ENCODE peak calls at places on chromosomes 7 and 10, in five cellular contexts. One of them, this sample, is unnamed.

GRCh38 chr7:36747251-36747968 is 23.1 kb upstream of the AOAH start:
- DNase-seq in HepG2: no peak
- DNase-seq in GM12878: no peak
- DNase-seq in K562: no peak
- DNase-seq in A549: no peak
- DNase-seq in this sample: no peak

GRCh38 chr10:27481486-27481885 is 22.6 kb upstream of the RAB18 start:
- DNase-seq in K562: no peak
- DNase-seq in A549: no peak
- DNase-seq in HepG2: no peak
- DNase-seq in GM12878: no peak
- DNase-seq in this sample: no peak

GRCh38 chr7:50940621-50941020 is 157.9 kb upstream of the GRB10 start:
- DNase-seq in K562: no peak
- DNase-seq in GM12878: no peak
- DNase-seq in A549: no peak
- DNase-seq in HepG2: no peak
- DNase-seq in this sample: no peak

GRCh38 chr10:73814896-73815718 is 3.7 kb upstream of the NDST2 start:
- DNase-seq in K562: peak
- DNase-seq in A549: peak
- DNase-seq in GM12878: no peak
- DNase-seq in HepG2: no peak
- DNase-seq in this sample: peak

GRCh38 chr10:69801094-69801433 is 642 bp upstream of the COL13A1 start:
- DNase-seq in K562: peak
- DNase-seq in GM12878: no peak
- DNase-seq in A549: peak
- DNase-seq in HepG2: peak
- DNase-seq in this sample: peak

GRCh38 chr10:121788115-121788514 is 139.7 kb downstream of the ATE1 start:
- DNase-seq in K562: no peak
- DNase-seq in A549: no peak
- DNase-seq in HepG2: no peak
- DNase-seq in GM12878: no peak
- DNase-seq in this sample: no peak

GRCh38 chr7:975702-976473 is 539 bp upstream of the COX19 start:
- DNase-seq in A549: no peak
- DNase-seq in HepG2: no peak
- DNase-seq in GM12878: no peak
- DNase-seq in K562: no peak
- DNase-seq in this sample: no peak

GRCh38 chr7:127809285-127809702 is 157.3 kb downstream of the SND1 start:
- DNase-seq in A549: no peak
- DNase-seq in HepG2: no peak
- DNase-seq in GM12878: no peak
- DNase-seq in K562: no peak
- DNase-seq in this sample: no peak

GRCh38 chr7:30327813-30328212 is 43.4 kb downstream of the ZNRF2 start:
- DNase-seq in HepG2: no peak
- DNase-seq in GM12878: no peak
- DNase-seq in K562: no peak
- DNase-seq in A549: no peak
- DNase-seq in this sample: no peak

GRCh38 chr7:46129831-46130230 is 208.8 kb upstream of the IGFBP3 start:
- DNase-seq in K562: no peak
- DNase-seq in A549: no peak
- DNase-seq in GM12878: no peak
- DNase-seq in HepG2: peak
- DNase-seq in this sample: peak

GRCh38 chr10:72654720-72655119 is 28.8 kb upstream of the MICU1 start:
- DNase-seq in K562: no peak
- DNase-seq in A549: no peak
- DNase-seq in HepG2: no peak
- DNase-seq in GM12878: no peak
- DNase-seq in this sample: no peak

GRCh38 chr10:51960494-51960895 is 261.1 kb upstream of the CSTF2T start:
- DNase-seq in GM12878: no peak
- DNase-seq in A549: peak
- DNase-seq in K562: peak
- DNase-seq in HepG2: peak
- DNase-seq in this sample: peak

GRCh38 chr10:102452672-102453340 is 1.5 kb upstream of the C10orf95 start:
- DNase-seq in GM12878: no peak
- DNase-seq in K562: peak
- DNase-seq in A549: peak
- DNase-seq in HepG2: no peak
- DNase-seq in this sample: no peak

GRCh38 chr10:79202188-79203013 is 133.6 kb downstream of the ZMIZ1 start:
- DNase-seq in A549: peak
- DNase-seq in GM12878: no peak
- DNase-seq in HepG2: peak
- DNase-seq in K562: peak
- DNase-seq in this sample: peak

GRCh38 chr7:82605247-82605864 is 161.8 kb upstream of the CACNA2D1 start:
- DNase-seq in HepG2: peak
- DNase-seq in K562: peak
- DNase-seq in A549: peak
- DNase-seq in GM12878: no peak
- DNase-seq in this sample: peak

GRCh38 chr10:2968401-2968800 is 98.9 kb upstream of the PFKP start:
- DNase-seq in K562: no peak
- DNase-seq in GM12878: no peak
- DNase-seq in A549: no peak
- DNase-seq in HepG2: no peak
- DNase-seq in this sample: no peak

DNA sequence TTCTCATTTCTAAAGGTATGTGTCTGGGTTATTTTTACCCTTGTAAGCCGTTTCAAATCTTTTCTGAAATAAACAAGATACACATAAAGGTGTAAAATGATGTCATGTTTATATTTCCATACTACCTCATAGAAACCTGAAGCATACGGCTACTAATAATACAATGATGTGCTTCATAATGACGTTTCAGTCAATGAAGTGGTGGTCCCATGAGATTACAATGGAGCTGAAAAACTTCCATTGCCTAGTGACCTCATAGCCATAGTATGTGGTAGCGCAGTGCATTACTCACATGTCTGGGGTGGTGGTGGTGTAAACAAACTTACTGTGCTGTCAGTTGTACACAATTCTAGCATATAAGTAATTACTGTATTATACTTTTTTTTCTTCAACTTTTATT is 24.9 kb downstream of the EPDR1 start:
- DNase-seq in A549: no peak
- DNase-seq in K562: no peak
- DNase-seq in HepG2: peak
- DNase-seq in GM12878: no peak
- DNase-seq in this sample: no peak
- TF ChIP-seq JUNB in A549: no peak
- TF ChIP-seq JUNB in K562: no peak
- TF ChIP-seq JUNB in HepG2: no peak
- TF ChIP-seq JUNB in GM12878: no peak
- TF ChIP-seq JUNB in this sample: no peak

DNA sequence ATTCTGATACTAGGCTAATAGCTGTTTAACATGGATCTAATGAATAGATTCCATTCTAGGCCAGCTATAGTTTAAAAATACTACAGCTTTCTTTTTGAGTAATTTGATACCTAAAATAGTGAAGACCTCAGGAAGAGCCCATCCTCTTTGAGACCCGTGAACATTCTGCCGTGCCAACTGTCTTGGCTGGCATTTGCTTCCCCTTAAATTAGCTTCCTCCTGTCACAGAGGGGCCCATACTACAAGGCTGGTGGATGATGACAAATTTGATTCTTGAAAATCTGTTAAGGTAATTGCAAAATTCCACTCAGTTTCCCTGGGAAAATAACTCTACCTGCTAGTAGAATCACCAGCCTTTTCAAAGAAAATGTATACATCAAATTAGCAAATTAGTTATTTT is 385.0 kb downstream of the DPP6 start:
- DNase-seq in GM12878: no peak
- DNase-seq in HepG2: no peak
- DNase-seq in K562: no peak
- DNase-seq in A549: no peak
- DNase-seq in this sample: no peak
- TF ChIP-seq JUNB in GM12878: no peak
- TF ChIP-seq JUNB in HepG2: no peak
- TF ChIP-seq JUNB in K562: no peak
- TF ChIP-seq JUNB in A549: no peak
- TF ChIP-seq JUNB in this sample: no peak

DNA sequence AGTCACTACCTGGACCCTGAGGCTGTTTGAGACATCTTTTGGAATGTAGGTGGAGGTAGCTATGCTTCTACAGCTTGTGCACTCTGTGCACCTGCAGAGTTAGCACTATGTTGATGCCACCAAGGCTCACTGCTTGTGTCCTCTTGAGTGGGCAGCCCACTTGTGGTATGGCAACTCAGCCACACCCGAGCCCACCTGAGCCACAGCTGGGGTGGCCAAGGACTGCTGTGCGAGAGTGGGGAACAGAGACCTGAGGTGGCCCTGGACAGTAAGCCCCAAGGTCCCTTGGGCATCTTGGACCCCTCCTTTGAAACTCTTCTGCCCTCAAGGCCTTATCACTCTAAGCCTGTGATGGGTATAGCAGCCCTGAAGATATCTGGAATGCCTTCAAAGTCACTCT is 25.7 kb downstream of the MYO1G start:
- DNase-seq in HepG2: no peak
- DNase-seq in GM12878: no peak
- DNase-seq in K562: no peak
- DNase-seq in A549: no peak
- DNase-seq in this sample: no peak
- TF ChIP-seq JUNB in HepG2: no peak
- TF ChIP-seq JUNB in GM12878: no peak
- TF ChIP-seq JUNB in K562: no peak
- TF ChIP-seq JUNB in A549: no peak
- TF ChIP-seq JUNB in this sample: no peak

GRCh38 chr7:85018498-85018897 is 168.4 kb downstream of the SEMA3D start:
- DNase-seq in GM12878: no peak
- DNase-seq in K562: no peak
- DNase-seq in A549: no peak
- DNase-seq in HepG2: no peak
- DNase-seq in this sample: no peak

GRCh38 chr7:85010306-85010705 is 176.6 kb downstream of the SEMA3D start:
- DNase-seq in HepG2: no peak
- DNase-seq in A549: no peak
- DNase-seq in K562: no peak
- DNase-seq in GM12878: no peak
- DNase-seq in this sample: no peak

GRCh38 chr7:85019176-85019575 is 167.7 kb downstream of the SEMA3D start:
- DNase-seq in GM12878: no peak
- DNase-seq in HepG2: no peak
- DNase-seq in K562: no peak
- DNase-seq in A549: no peak
- DNase-seq in this sample: no peak

GRCh38 chr7:85019778-85020177 is 167.1 kb downstream of the SEMA3D start:
- DNase-seq in GM12878: no peak
- DNase-seq in HepG2: no peak
- DNase-seq in A549: no peak
- DNase-seq in K562: no peak
- DNase-seq in this sample: no peak

GRCh38 chr7:85014936-85015335 is 171.9 kb downstream of the SEMA3D start:
- DNase-seq in A549: peak
- DNase-seq in GM12878: no peak
- DNase-seq in HepG2: peak
- DNase-seq in K562: no peak
- DNase-seq in this sample: peak
- TF ChIP-seq JUNB in A549: no peak
- TF ChIP-seq JUNB in GM12878: no peak
- TF ChIP-seq JUNB in HepG2: no peak
- TF ChIP-seq JUNB in K562: no peak
- TF ChIP-seq JUNB in this sample: no peak

DNA sequence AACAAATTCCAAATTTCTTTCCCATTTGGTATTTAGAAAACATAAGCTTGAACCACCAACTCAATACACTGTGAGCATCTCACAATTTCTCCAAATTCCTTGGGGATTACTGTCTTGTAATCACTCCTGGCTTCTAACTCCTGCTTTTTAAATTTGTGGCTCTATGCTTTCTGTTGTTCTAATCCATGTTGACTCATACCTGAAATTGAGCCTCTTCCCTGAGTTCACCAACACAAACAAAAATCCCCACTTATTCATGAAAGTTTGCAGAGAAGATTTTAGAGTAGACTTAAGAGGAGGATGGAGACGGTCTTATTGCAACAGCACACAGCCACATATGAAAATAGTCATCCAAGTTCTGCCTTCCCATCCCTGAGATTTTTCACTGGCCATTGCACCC is 252.5 kb downstream of the PTEN start:
- DNase-seq in K562: no peak
- DNase-seq in GM12878: no peak
- DNase-seq in A549: no peak
- DNase-seq in HepG2: no peak
- DNase-seq in this sample: no peak
- TF ChIP-seq JUNB in K562: no peak
- TF ChIP-seq JUNB in GM12878: no peak
- TF ChIP-seq JUNB in A549: no peak
- TF ChIP-seq JUNB in HepG2: no peak
- TF ChIP-seq JUNB in this sample: no peak

DNA sequence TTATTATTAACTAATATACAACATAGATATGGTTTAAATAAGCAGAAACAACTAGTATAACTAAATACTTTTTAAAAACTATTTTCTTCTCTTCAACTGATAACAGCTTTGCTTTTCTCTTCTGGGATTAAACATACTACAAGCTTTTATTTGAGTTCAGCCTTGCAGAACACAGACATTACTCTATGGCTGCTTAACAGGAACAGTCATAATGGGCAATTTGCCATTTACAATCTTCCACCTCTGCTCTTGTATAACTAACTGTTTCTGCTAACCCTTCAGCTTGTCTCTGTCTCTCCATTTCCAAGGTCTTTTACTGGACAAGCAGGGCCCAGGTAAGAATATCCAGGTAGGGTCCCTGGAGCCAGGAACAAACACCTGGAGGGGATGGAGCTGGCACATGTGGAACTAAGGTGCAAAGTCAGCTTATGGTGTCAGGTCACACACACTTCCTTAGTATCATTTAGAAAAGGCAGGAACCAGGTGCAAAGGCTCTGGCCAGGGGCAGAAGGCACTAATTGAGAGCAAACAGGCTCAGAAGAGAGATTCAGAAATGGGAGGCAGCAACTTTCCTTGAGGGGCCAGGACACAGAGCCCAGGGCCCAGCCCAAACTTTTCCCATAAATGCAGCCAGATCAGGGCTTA is 93.1 kb downstream of the STRA8 start:
- DNase-seq in HepG2: no peak
- DNase-seq in K562: no peak
- DNase-seq in A549: no peak
- DNase-seq in GM12878: no peak
- DNase-seq in this sample: no peak
- TF ChIP-seq JUNB in HepG2: no peak
- TF ChIP-seq JUNB in K562: no peak
- TF ChIP-seq JUNB in A549: no peak
- TF ChIP-seq JUNB in GM12878: no peak
- TF ChIP-seq JUNB in this sample: no peak

GRCh38 chr10:132688580-132689420 is 97.1 kb downstream of the NKX6-2 start:
- DNase-seq in K562: no peak
- DNase-seq in HepG2: no peak
- DNase-seq in GM12878: no peak
- DNase-seq in A549: no peak
- DNase-seq in this sample: no peak
- TF ChIP-seq JUNB in K562: no peak
- TF ChIP-seq JUNB in HepG2: no peak
- TF ChIP-seq JUNB in GM12878: no peak
- TF ChIP-seq JUNB in A549: no peak
- TF ChIP-seq JUNB in this sample: no peak